ENCODE peak calls at places on chromosomes 7 and 10, in eight cellular contexts. J is A549; U is left ventricle myocardium inferior; Z is CD8-positive, alpha-beta T cell; Q is esophagus squamous epithelium; H is adrenal gland; T is lower lobe of right lung; W is breast epithelium. G is an unnamed sample.
A peak's percentile ranks its signal among the peaks of the same experiment; 100 is the strongest.

GRCh38 chr7:70463332-70463938 is 668.5 kb upstream of the GALNT17 start:
- DNase-seq in W (no peak), T (no peak), H (no peak), U (no peak), Z (no peak), J (no peak), Q (no peak), G (no peak)

GRCh38 chr10:24716295-24716694 is 7.4 kb downstream of the ARHGAP21 start:
- DNase-seq in Q (no peak), W (no peak), H (peak; percentile 72), T (no peak), Z (no peak), J (peak; percentile 38), U (no peak), G (no peak)

GRCh38 chr7:95276114-95276513 is 48.2 kb downstream of the PON1 start:
- DNase-seq in U (no peak), W (no peak), T (no peak), Q (no peak), Z (no peak), J (no peak), H (peak; percentile 19), G (no peak)

GRCh38 chr7:73557397-73558257 is at the start of gene BCL7B:
- DNase-seq in W (peak; percentile 58), Z (peak; percentile 73), H (peak; percentile 77), U (peak; percentile 65), T (peak; percentile 84), Q (no peak), J (peak; percentile 81), G (peak; percentile 63)

GRCh38 chr7:88391247-88391646 is 84.6 kb upstream of the STEAP4 start:
- DNase-seq in U (no peak), J (no peak), T (no peak), Z (no peak), H (no peak), W (no peak), Q (no peak), G (no peak)

GRCh38 chr10:131444862-131445461 is 133.4 kb upstream of the TCERG1L start:
- DNase-seq in W (no peak), J (no peak), T (no peak), Z (no peak), H (peak; percentile 65), U (no peak), Q (no peak), G (no peak)

GRCh38 chr10:49174261-49174925 is 13.8 kb downstream of the TMEM273 start:
- DNase-seq in U (no peak), Q (no peak), J (no peak), Z (no peak), W (no peak), H (no peak), T (no peak), G (peak; percentile 48)

GRCh38 chr10:110919971-110920881 is 822 bp downstream of the SHOC2 start:
- DNase-seq in U (no peak), W (peak; percentile 52), H (peak; percentile 46), Z (no peak), Q (no peak), T (peak; percentile 62), J (peak; percentile 54), G (peak; percentile 62)

GRCh38 chr7:98281757-98282652 is 519 bp downstream of the BRI3 start:
- DNase-seq in Z (peak; percentile 7), W (no peak), H (peak; percentile 67), U (no peak), J (no peak), T (peak; percentile 73), Q (no peak), G (no peak)

GRCh38 chr7:38846280-38846679 is 62.7 kb downstream of the VPS41 start:
- DNase-seq in U (no peak), T (no peak), W (no peak), H (no peak), Q (no peak), Z (no peak), J (peak; percentile 52), G (no peak)

GRCh38 chr7:50782376-50783208 is at the start of gene GRB10:
- DNase-seq in W (no peak), U (peak; percentile 52), Q (no peak), T (peak; percentile 51), Z (no peak), H (peak; percentile 78), J (no peak), G (no peak)

GRCh38 chr10:78727251-78727650 is 341.5 kb upstream of the ZMIZ1 start:
- DNase-seq in W (no peak), J (no peak), H (no peak), Q (no peak), Z (no peak), U (no peak), T (no peak), G (no peak)

GRCh38 chr10:83935911-83936310 is 203.4 kb upstream of the GHITM start:
- DNase-seq in U (no peak), Q (no peak), W (no peak), J (no peak), H (no peak), T (no peak), Z (no peak), G (no peak)

GRCh38 chr10:128206676-128207075 is 80.5 kb upstream of the MKI67 start:
- DNase-seq in U (no peak), W (no peak), H (no peak), J (no peak), T (no peak), Z (no peak), Q (no peak), G (no peak)

GRCh38 chr7:106205621-106206222 is 79.1 kb downstream of the NAMPT start:
- DNase-seq in U (no peak), W (no peak), Z (no peak), H (no peak), T (no peak), J (no peak), Q (no peak), G (no peak)

GRCh38 chr7:30282735-30283134 is 1.7 kb upstream of the ZNRF2 start:
- DNase-seq in W (no peak), J (no peak), Q (no peak), U (no peak), H (no peak), Z (no peak), T (no peak), G (no peak)
- H3K4me1 ChIP-seq in W (peaks cover 5% of the 10 kb centered on the region), J (peaks cover 15% of the 10 kb centered on the region), Q (peaks cover 26% of the 10 kb centered on the region), U (peaks cover 31% of the 10 kb centered on the region), H (peaks cover 7% of the 10 kb centered on the region), Z (peaks cover 15% of the 10 kb centered on the region), T (peaks cover 36% of the 10 kb centered on the region), G (peaks cover 22% of the 10 kb centered on the region)

GRCh38 chr7:128454808-128455555 is 696 bp upstream of the HILPDA start:
- DNase-seq in Q (no peak), T (no peak), Z (no peak), H (peak; percentile 19), W (no peak), U (no peak), J (no peak), G (no peak)
- TF ChIP-seq CTCF in Q (peak; percentile 29), T (no peak), Z (no peak), H (peak; percentile 5), W (peak; percentile 31), U (peak; percentile 23), J (no peak), G (no peak)

DNA sequence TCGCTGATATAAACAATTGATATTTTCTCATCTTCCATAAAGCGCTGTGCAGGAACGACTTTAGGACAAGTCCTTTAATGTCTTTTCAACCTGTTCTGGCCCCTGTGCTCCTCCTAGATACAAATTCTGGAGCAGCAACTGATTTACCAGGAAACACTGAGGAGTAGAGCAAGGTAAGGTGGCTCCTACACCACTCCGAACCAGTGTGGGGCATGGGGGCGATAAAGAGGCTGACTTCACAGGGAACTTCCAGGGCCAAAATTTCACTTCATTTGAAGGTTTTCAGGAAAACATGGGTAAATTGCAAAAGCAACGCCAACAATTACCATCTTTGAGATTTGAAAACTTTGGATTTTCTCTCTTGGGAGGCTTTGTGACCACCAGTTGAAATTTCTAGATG is 118.6 kb downstream of the FAM107B start:
- DNase-seq in U (no peak), T (no peak), H (no peak), W (no peak), Q (no peak), J (no peak), Z (no peak), G (no peak)
- H3K4me1 ChIP-seq in U (peaks cover 19% of the 10 kb centered on the region), T (peaks cover 39% of the 10 kb centered on the region), H (peaks cover 10% of the 10 kb centered on the region), W (peaks cover 22% of the 10 kb centered on the region), Q (peaks cover 26% of the 10 kb centered on the region), J (peaks cover 75% of the 10 kb centered on the region), Z (peaks cover 35% of the 10 kb centered on the region), G (peaks cover 16% of the 10 kb centered on the region)

DNA sequence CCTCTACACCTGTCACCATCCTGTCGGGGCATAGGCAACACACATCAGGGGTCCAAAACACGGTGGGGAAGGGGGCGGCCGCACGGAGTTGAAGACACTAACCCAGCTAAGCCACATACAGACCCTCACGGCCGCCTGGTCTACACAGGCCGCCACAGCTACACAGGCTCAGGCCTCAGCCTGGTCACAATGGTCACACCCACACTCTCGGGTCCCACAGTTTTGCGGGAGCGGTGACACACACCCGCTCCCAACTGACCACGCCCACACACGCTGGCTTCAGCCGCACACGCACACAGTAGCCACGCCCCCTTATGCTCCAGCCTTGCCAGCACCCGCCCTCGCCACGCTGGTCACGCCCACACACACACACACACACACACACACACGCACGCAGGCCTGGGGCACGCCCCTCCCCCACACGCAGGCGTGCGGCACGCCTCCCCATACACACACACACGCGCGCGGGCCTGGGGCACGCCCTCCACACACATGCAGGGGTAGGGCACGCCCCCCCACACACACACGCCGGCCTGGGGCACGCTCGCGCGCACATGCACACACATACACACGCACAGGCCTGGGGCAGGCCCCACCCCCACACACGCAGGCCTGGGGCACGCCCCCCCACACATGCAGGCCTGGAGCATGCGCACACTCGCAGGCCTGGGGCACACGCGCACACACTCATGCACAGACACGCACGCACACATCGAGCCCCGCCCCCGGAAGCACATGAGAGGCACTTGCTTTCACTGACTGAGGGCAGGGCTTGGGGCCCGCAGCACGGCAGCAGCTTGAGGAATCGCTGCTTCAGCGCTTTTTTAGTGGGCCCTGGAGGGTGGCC is 12.3 kb upstream of the OGA start:
- DNase-seq in W (peak; percentile 89), J (peak; percentile 93), H (peak; percentile 97), T (peak; percentile 95), U (peak; percentile 83), Z (peak; percentile 89), Q (peak; percentile 91), G (peak; percentile 87)
- TF ChIP-seq CTCF in W (no peak), J (no peak), H (no peak), T (no peak), U (no peak), Z (no peak), Q (no peak), G (no peak)